ENCODE peak calls at places on chromosomes 12 and 14, in eight cellular contexts. One of them, this sample, is unnamed.

GRCh38 chr14:101820283-101820798 is 58.8 kb downstream of the PPP2R5C start:
- DNase-seq in SW 1271: no peak
- DNase-seq in substantia nigra: no peak
- DNase-seq in nephron progenitor cell: no peak
- DNase-seq in adrenal gland: no peak
- DNase-seq in NCI-H2081: no peak
- DNase-seq in stomach: no peak
- DNase-seq in NCI-H187 treated with DMSO at 0.1 percent for 48 hours: no peak
- DNase-seq in this sample: no peak

GRCh38 chr12:104207416-104207941 is 8.1 kb upstream of the TXNRD1 start:
- DNase-seq in SW 1271: no peak
- DNase-seq in substantia nigra: no peak
- DNase-seq in nephron progenitor cell: no peak
- DNase-seq in adrenal gland: no peak
- DNase-seq in NCI-H2081: no peak
- DNase-seq in stomach: no peak
- DNase-seq in NCI-H187 treated with DMSO at 0.1 percent for 48 hours: no peak
- DNase-seq in this sample: no peak

GRCh38 chr12:126404293-126404851 is 1339.1 kb downstream of the AACS start:
- DNase-seq in SW 1271: no peak
- DNase-seq in substantia nigra: no peak
- DNase-seq in nephron progenitor cell: no peak
- DNase-seq in adrenal gland: no peak
- DNase-seq in NCI-H2081: no peak
- DNase-seq in stomach: no peak
- DNase-seq in NCI-H187 treated with DMSO at 0.1 percent for 48 hours: no peak
- DNase-seq in this sample: no peak

GRCh38 chr14:57189070-57189469 is 79.6 kb downstream of the EXOC5 start:
- DNase-seq in SW 1271: no peak
- DNase-seq in substantia nigra: no peak
- DNase-seq in nephron progenitor cell: no peak
- DNase-seq in adrenal gland: no peak
- DNase-seq in NCI-H2081: peak
- DNase-seq in stomach: no peak
- DNase-seq in NCI-H187 treated with DMSO at 0.1 percent for 48 hours: no peak
- DNase-seq in this sample: no peak

GRCh38 chr14:96176811-96177211 is 27.8 kb upstream of the BDKRB2 start:
- DNase-seq in SW 1271: no peak
- DNase-seq in substantia nigra: no peak
- DNase-seq in nephron progenitor cell: no peak
- DNase-seq in adrenal gland: no peak
- DNase-seq in NCI-H2081: no peak
- DNase-seq in stomach: no peak
- DNase-seq in NCI-H187 treated with DMSO at 0.1 percent for 48 hours: no peak
- DNase-seq in this sample: no peak

GRCh38 chr12:69480698-69481097 is 10.5 kb downstream of the FRS2 start:
- DNase-seq in SW 1271: no peak
- DNase-seq in substantia nigra: no peak
- DNase-seq in nephron progenitor cell: no peak
- DNase-seq in adrenal gland: no peak
- DNase-seq in NCI-H2081: no peak
- DNase-seq in stomach: no peak
- DNase-seq in NCI-H187 treated with DMSO at 0.1 percent for 48 hours: no peak
- DNase-seq in this sample: no peak

GRCh38 chr12:4939418-4940023 is 29.8 kb downstream of the KCNA1 start:
- DNase-seq in SW 1271: no peak
- DNase-seq in substantia nigra: no peak
- DNase-seq in nephron progenitor cell: no peak
- DNase-seq in adrenal gland: no peak
- DNase-seq in NCI-H2081: peak
- DNase-seq in stomach: no peak
- DNase-seq in NCI-H187 treated with DMSO at 0.1 percent for 48 hours: peak
- DNase-seq in this sample: no peak

GRCh38 chr14:78202976-78203375 is 32.8 kb downstream of the NRXN3 start:
- DNase-seq in SW 1271: no peak
- DNase-seq in substantia nigra: no peak
- DNase-seq in nephron progenitor cell: no peak
- DNase-seq in adrenal gland: no peak
- DNase-seq in NCI-H2081: peak
- DNase-seq in stomach: no peak
- DNase-seq in NCI-H187 treated with DMSO at 0.1 percent for 48 hours: peak
- DNase-seq in this sample: no peak

GRCh38 chr12:124466200-124467128 is 100.9 kb downstream of the NCOR2 start:
- DNase-seq in SW 1271: peak
- DNase-seq in substantia nigra: no peak
- DNase-seq in nephron progenitor cell: no peak
- DNase-seq in adrenal gland: no peak
- DNase-seq in NCI-H2081: no peak
- DNase-seq in stomach: peak
- DNase-seq in NCI-H187 treated with DMSO at 0.1 percent for 48 hours: no peak
- DNase-seq in this sample: no peak

GRCh38 chr12:123910057-123910456 is 62.6 kb downstream of the CCDC92 start:
- DNase-seq in SW 1271: no peak
- DNase-seq in substantia nigra: no peak
- DNase-seq in nephron progenitor cell: no peak
- DNase-seq in adrenal gland: no peak
- DNase-seq in NCI-H2081: no peak
- DNase-seq in stomach: no peak
- DNase-seq in NCI-H187 treated with DMSO at 0.1 percent for 48 hours: no peak
- DNase-seq in this sample: no peak

GRCh38 chr12:69262264-69262974 is 23.1 kb downstream of the CPSF6 start:
- DNase-seq in SW 1271: no peak
- DNase-seq in substantia nigra: no peak
- DNase-seq in nephron progenitor cell: no peak
- DNase-seq in adrenal gland: no peak
- DNase-seq in NCI-H2081: no peak
- DNase-seq in stomach: no peak
- DNase-seq in NCI-H187 treated with DMSO at 0.1 percent for 48 hours: no peak
- DNase-seq in this sample: no peak

This sample was measured in body of pancreas.